ENCODE peak calls at places on chromosomes 3 and 15, in four cellular contexts. One of them, this sample, is unnamed.
A peak's percentile ranks its signal among the peaks of the same experiment; 100 is the strongest.

GRCh38 chr3:156693166-156693565 is 18.8 kb downstream of the TIPARP start:
- DNase-seq in testis: no peak
- DNase-seq in psoas muscle: no peak
- DNase-seq in BE2C: no peak
- DNase-seq in this sample: peak; percentile 74

GRCh38 chr3:42505203-42505848 is 2.9 kb downstream of the VIPR1 start:
- DNase-seq in BE2C: no peak
- DNase-seq in psoas muscle: no peak
- DNase-seq in testis: peak; percentile 2
- DNase-seq in this sample: no peak

GRCh38 chr3:155528579-155528978 is 216.3 kb downstream of the PLCH1 start:
- DNase-seq in testis: no peak
- DNase-seq in BE2C: no peak
- DNase-seq in psoas muscle: no peak
- DNase-seq in this sample: no peak

GRCh38 chr3:129314757-129315385 is 36.2 kb downstream of the HMCES start:
- DNase-seq in BE2C: peak; percentile 97
- DNase-seq in psoas muscle: peak; percentile 83
- DNase-seq in testis: peak; percentile 93
- DNase-seq in this sample: peak; percentile 93

GRCh38 chr15:33234019-33234418 is 39.5 kb upstream of the FMN1 start:
- DNase-seq in testis: no peak
- DNase-seq in psoas muscle: no peak
- DNase-seq in BE2C: peak; percentile 51
- DNase-seq in this sample: peak; percentile 60

GRCh38 chr3:46750555-46751038 is 32.9 kb upstream of the PRSS50 start:
- DNase-seq in BE2C: no peak
- DNase-seq in psoas muscle: no peak
- DNase-seq in testis: no peak
- DNase-seq in this sample: no peak

GRCh38 chr3:167116120-167116922 is 263.8 kb downstream of the ZBBX start:
- DNase-seq in psoas muscle: no peak
- DNase-seq in testis: no peak
- DNase-seq in BE2C: peak; percentile 8
- DNase-seq in this sample: no peak

GRCh38 chr3:101940521-101940992 is 91.2 kb downstream of the NFKBIZ start:
- DNase-seq in psoas muscle: peak; percentile 42
- DNase-seq in testis: peak; percentile 18
- DNase-seq in BE2C: peak; percentile 63
- DNase-seq in this sample: peak; percentile 96

GRCh38 chr3:66603161-66603611 is 102.4 kb upstream of the LRIG1 start:
- DNase-seq in BE2C: no peak
- DNase-seq in psoas muscle: no peak
- DNase-seq in testis: no peak
- DNase-seq in this sample: no peak

GRCh38 chr3:17836092-17836491 is 93.7 kb upstream of the TBC1D5 start:
- DNase-seq in BE2C: no peak
- DNase-seq in psoas muscle: no peak
- DNase-seq in testis: no peak
- DNase-seq in this sample: no peak

GRCh38 chr3:122996038-122996580 is 31.5 kb downstream of the SEMA5B start:
- DNase-seq in BE2C: peak; percentile 65
- DNase-seq in psoas muscle: no peak
- DNase-seq in testis: no peak
- DNase-seq in this sample: no peak

GRCh38 chr3:10339376-10339955 is 18.6 kb upstream of the SEC13 start:
- DNase-seq in BE2C: no peak
- DNase-seq in testis: no peak
- DNase-seq in psoas muscle: no peak
- DNase-seq in this sample: no peak

GRCh38 chr3:109643590-109643989 is 306.2 kb upstream of the DPPA4 start:
- DNase-seq in BE2C: no peak
- DNase-seq in psoas muscle: no peak
- DNase-seq in testis: no peak
- DNase-seq in this sample: peak; percentile 75

GRCh38 chr3:187746479-187747335 is 1.4 kb upstream of the BCL6 start:
- DNase-seq in BE2C: no peak
- DNase-seq in psoas muscle: no peak
- DNase-seq in testis: peak; percentile 69
- DNase-seq in this sample: peak; percentile 51

GRCh38 chr3:53254190-53254809 is 1.5 kb downstream of the TKT start:
- DNase-seq in psoas muscle: no peak
- DNase-seq in BE2C: no peak
- DNase-seq in testis: peak; percentile 35
- DNase-seq in this sample: peak; percentile 21

GRCh38 chr15:81536296-81536695 is 162.3 kb upstream of the TMC3 start:
- DNase-seq in BE2C: no peak
- DNase-seq in psoas muscle: no peak
- DNase-seq in testis: no peak
- DNase-seq in this sample: no peak

GRCh38 chr15:51132384-51133139 is 37.9 kb upstream of the TNFAIP8L3 start:
- DNase-seq in BE2C: peak; percentile 48
- DNase-seq in testis: peak; percentile 77
- DNase-seq in psoas muscle: peak; percentile 46
- DNase-seq in this sample: peak; percentile 99

GRCh38 chr3:157360044-157360443 is 76.6 kb upstream of the PTX3 start:
- DNase-seq in testis: no peak
- DNase-seq in psoas muscle: no peak
- DNase-seq in BE2C: no peak
- DNase-seq in this sample: peak; percentile 93

GRCh38 chr3:55435446-55435845 is 51.7 kb downstream of the WNT5A start:
- DNase-seq in BE2C: no peak
- DNase-seq in testis: no peak
- DNase-seq in psoas muscle: no peak
- DNase-seq in this sample: no peak

GRCh38 chr15:62392411-62392810 is 227.3 kb upstream of the C2CD4B start:
- DNase-seq in BE2C: peak; percentile 32
- DNase-seq in psoas muscle: peak; percentile 31
- DNase-seq in testis: peak; percentile 17
- DNase-seq in this sample: peak; percentile 54

GRCh38 chr3:185558395-185558794 is 6.0 kb upstream of the LIPH start:
- DNase-seq in BE2C: no peak
- DNase-seq in psoas muscle: no peak
- DNase-seq in testis: peak; percentile 10
- DNase-seq in this sample: no peak

GRCh38 chr15:72982750-72983149 is 69.5 kb upstream of the NEO1 start:
- DNase-seq in testis: no peak
- DNase-seq in BE2C: no peak
- DNase-seq in psoas muscle: no peak
- DNase-seq in this sample: peak; percentile 25

GRCh38 chr15:47718474-47719440 is 1.5 kb downstream of the SEMA6D start:
- DNase-seq in psoas muscle: peak; percentile 19
- DNase-seq in BE2C: no peak
- DNase-seq in testis: peak; percentile 61
- DNase-seq in this sample: no peak

GRCh38 chr3:64306745-64307144 is 81.5 kb upstream of the PRICKLE2 start:
- DNase-seq in testis: no peak
- DNase-seq in psoas muscle: no peak
- DNase-seq in BE2C: no peak
- DNase-seq in this sample: no peak

GRCh38 chr3:102238362-102238761 is 196.5 kb upstream of the ZPLD1 start:
- DNase-seq in psoas muscle: no peak
- DNase-seq in testis: no peak
- DNase-seq in BE2C: no peak
- DNase-seq in this sample: no peak

GRCh38 chr3:61521229-61521628 is 40.1 kb upstream of the PTPRG start:
- DNase-seq in psoas muscle: no peak
- DNase-seq in BE2C: no peak
- DNase-seq in testis: no peak
- DNase-seq in this sample: no peak

GRCh38 chr15:101615986-101616848 is 36.0 kb downstream of the TM2D3 start:
- DNase-seq in psoas muscle: peak; percentile 73
- DNase-seq in testis: peak; percentile 71
- DNase-seq in BE2C: peak; percentile 72
- DNase-seq in this sample: peak; percentile 82

GRCh38 chr3:128275316-128276150 is 122.3 kb downstream of the EEFSEC start:
- DNase-seq in BE2C: no peak
- DNase-seq in testis: no peak
- DNase-seq in psoas muscle: no peak
- DNase-seq in this sample: no peak

GRCh38 chr3:128273116-128273840 is 120.0 kb downstream of the EEFSEC start:
- DNase-seq in psoas muscle: no peak
- DNase-seq in testis: no peak
- DNase-seq in BE2C: no peak
- DNase-seq in this sample: no peak

GRCh38 chr3:128273841-128274573 is 120.7 kb downstream of the EEFSEC start:
- DNase-seq in testis: no peak
- DNase-seq in psoas muscle: no peak
- DNase-seq in BE2C: no peak
- DNase-seq in this sample: no peak

GRCh38 chr3:128276151-128276445 is 122.8 kb downstream of the EEFSEC start:
- DNase-seq in BE2C: no peak
- DNase-seq in testis: no peak
- DNase-seq in psoas muscle: no peak
- DNase-seq in this sample: no peak

DNA sequence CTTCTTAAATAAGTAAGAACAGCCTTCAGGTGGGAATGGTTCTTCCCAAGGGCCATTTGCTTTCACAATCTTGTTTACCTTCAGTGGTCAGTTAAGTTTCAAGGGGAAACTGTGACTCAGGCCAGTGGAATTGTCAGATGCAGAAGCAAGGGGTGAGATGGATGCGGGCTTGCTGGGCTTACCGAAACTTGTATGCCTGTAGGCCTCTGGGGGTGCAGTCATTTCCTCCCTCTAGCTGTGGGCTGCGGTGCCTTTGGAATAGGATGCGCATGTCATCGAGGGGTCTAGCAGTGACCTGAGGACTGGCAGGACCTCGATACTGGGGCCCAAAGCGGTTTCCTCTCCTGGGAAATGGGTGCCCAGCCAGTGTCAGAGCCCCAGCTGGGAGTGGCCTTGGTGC is 121.6 kb downstream of the EEFSEC start:
- DNase-seq in psoas muscle: no peak
- DNase-seq in testis: no peak
- DNase-seq in BE2C: no peak
- DNase-seq in this sample: peak; percentile 82
- TF ChIP-seq CTCF in psoas muscle: no peak
- TF ChIP-seq CTCF in testis: no peak
- TF ChIP-seq CTCF in BE2C: no peak
- TF ChIP-seq CTCF in this sample: no peak

DNA sequence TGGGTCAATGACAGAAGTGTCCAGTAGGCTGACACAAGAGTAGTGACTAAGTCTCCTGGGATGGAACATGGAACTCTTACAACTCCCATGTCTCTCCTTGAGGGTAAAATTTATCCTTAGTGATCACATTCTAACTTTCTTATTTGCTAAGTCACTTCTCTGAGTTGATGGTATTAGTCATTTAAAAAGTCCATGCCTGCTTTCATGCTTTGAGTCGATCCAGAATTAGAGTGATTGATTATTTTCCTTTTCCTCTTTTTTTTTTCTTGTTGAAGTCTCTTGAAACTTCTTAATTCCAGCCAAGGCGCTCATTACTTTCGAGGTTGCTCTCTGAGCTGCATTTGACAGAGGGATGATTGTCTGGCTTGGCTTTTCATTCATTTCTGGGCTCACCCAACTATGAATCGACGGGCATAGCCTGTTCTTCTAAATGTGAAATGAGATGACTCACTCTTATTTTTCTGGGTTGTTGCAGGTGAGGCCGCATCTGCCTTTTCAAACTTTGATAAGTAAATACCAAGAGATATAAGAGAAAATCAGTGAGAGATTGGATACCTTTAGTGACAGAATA is 34.9 kb downstream of the LRRC3B start:
- DNase-seq in psoas muscle: no peak
- DNase-seq in testis: no peak
- DNase-seq in BE2C: no peak
- DNase-seq in this sample: no peak
- H3K4me3 ChIP-seq in psoas muscle: no peak overlapping the region
- H3K4me3 ChIP-seq in testis: no peak overlapping the region
- H3K4me3 ChIP-seq in BE2C: no peak overlapping the region
- H3K4me3 ChIP-seq in this sample: no peak overlapping the region

GRCh38 chr15:74748322-74748946 is at the start of gene CYP1A2:
- DNase-seq in psoas muscle: no peak
- DNase-seq in BE2C: no peak
- DNase-seq in testis: no peak
- DNase-seq in this sample: no peak
- TF ChIP-seq CTCF in psoas muscle: no peak
- TF ChIP-seq CTCF in BE2C: no peak
- TF ChIP-seq CTCF in testis: no peak
- TF ChIP-seq CTCF in this sample: no peak

GRCh38 chr15:89837134-89837829 is 22.6 kb upstream of the ANPEP start:
- DNase-seq in BE2C: no peak
- DNase-seq in psoas muscle: no peak
- DNase-seq in testis: no peak
- DNase-seq in this sample: peak; percentile 72
- H3K4me3 ChIP-seq in BE2C: no peak overlapping the region
- H3K4me3 ChIP-seq in psoas muscle: peak overlapping the region; percentile 35
- H3K4me3 ChIP-seq in testis: no peak overlapping the region
- H3K4me3 ChIP-seq in this sample: peak overlapping the region; percentile 32

GRCh38 chr15:29012097-29012496 is 126.3 kb downstream of the APBA2 start:
- DNase-seq in testis: no peak
- DNase-seq in BE2C: no peak
- DNase-seq in psoas muscle: no peak
- DNase-seq in this sample: no peak

GRCh38 chr15:29014493-29014892 is 128.7 kb downstream of the APBA2 start:
- DNase-seq in testis: no peak
- DNase-seq in psoas muscle: no peak
- DNase-seq in BE2C: no peak
- DNase-seq in this sample: no peak

GRCh38 chr15:29003446-29004233 is 117.9 kb downstream of the APBA2 start:
- DNase-seq in BE2C: no peak
- DNase-seq in testis: no peak
- DNase-seq in psoas muscle: no peak
- DNase-seq in this sample: no peak

GRCh38 chr15:29008846-29009245 is 123.1 kb downstream of the APBA2 start:
- DNase-seq in psoas muscle: no peak
- DNase-seq in BE2C: no peak
- DNase-seq in testis: no peak
- DNase-seq in this sample: no peak
- TF ChIP-seq CTCF in psoas muscle: no peak
- TF ChIP-seq CTCF in BE2C: no peak
- TF ChIP-seq CTCF in testis: no peak
- TF ChIP-seq CTCF in this sample: no peak

This sample was measured in fibroblast of mammary gland.